ENCODE peak calls at places on chromosomes 12 and 14, in nine cellular contexts. One of them, this sample, is unnamed.

GRCh38 chr12:65501093-65501621 is 222.7 kb downstream of the MSRB3 start:
- DNase-seq in ACHN: no peak
- DNase-seq in GOT3: no peak
- DNase-seq in heart left ventricle: peak
- DNase-seq in stimulated activated CD4-positive, alpha-beta T cell treated with anti-CD3 and anti-CD28 coated beads, Interleukin-12 subunit alpha, Interleukin-12 subunit beta, amount 100 ng/mL, for 48 hours: no peak
- DNase-seq in neural progenitor cell: no peak
- DNase-seq in cerebellar cortex: no peak
- DNase-seq in T-helper 2 cell: no peak
- DNase-seq in mucosa of gallbladder: no peak
- DNase-seq in this sample: no peak

GRCh38 chr14:28196878-28197277 is 569.7 kb upstream of the FOXG1 start:
- DNase-seq in GOT3: no peak
- DNase-seq in ACHN: no peak
- DNase-seq in mucosa of gallbladder: no peak
- DNase-seq in T-helper 2 cell: no peak
- DNase-seq in cerebellar cortex: no peak
- DNase-seq in stimulated activated CD4-positive, alpha-beta T cell treated with anti-CD3 and anti-CD28 coated beads, Interleukin-12 subunit alpha, Interleukin-12 subunit beta, amount 100 ng/mL, for 48 hours: no peak
- DNase-seq in heart left ventricle: no peak
- DNase-seq in neural progenitor cell: no peak
- DNase-seq in this sample: no peak

GRCh38 chr12:89827592-89827991 is 119.0 kb upstream of the ATP2B1 start:
- DNase-seq in ACHN: no peak
- DNase-seq in T-helper 2 cell: no peak
- DNase-seq in heart left ventricle: no peak
- DNase-seq in cerebellar cortex: no peak
- DNase-seq in GOT3: no peak
- DNase-seq in stimulated activated CD4-positive, alpha-beta T cell treated with anti-CD3 and anti-CD28 coated beads, Interleukin-12 subunit alpha, Interleukin-12 subunit beta, amount 100 ng/mL, for 48 hours: no peak
- DNase-seq in neural progenitor cell: peak
- DNase-seq in mucosa of gallbladder: no peak
- DNase-seq in this sample: no peak

GRCh38 chr12:3456809-3457208 is 34.2 kb upstream of the PRMT8 start:
- DNase-seq in ACHN: no peak
- DNase-seq in stimulated activated CD4-positive, alpha-beta T cell treated with anti-CD3 and anti-CD28 coated beads, Interleukin-12 subunit alpha, Interleukin-12 subunit beta, amount 100 ng/mL, for 48 hours: no peak
- DNase-seq in T-helper 2 cell: no peak
- DNase-seq in cerebellar cortex: no peak
- DNase-seq in mucosa of gallbladder: no peak
- DNase-seq in neural progenitor cell: peak
- DNase-seq in heart left ventricle: no peak
- DNase-seq in GOT3: no peak
- DNase-seq in this sample: no peak

GRCh38 chr12:94832780-94833760 is 170.4 kb downstream of the NDUFA12 start:
- DNase-seq in ACHN: no peak
- DNase-seq in cerebellar cortex: no peak
- DNase-seq in mucosa of gallbladder: no peak
- DNase-seq in neural progenitor cell: peak
- DNase-seq in T-helper 2 cell: no peak
- DNase-seq in stimulated activated CD4-positive, alpha-beta T cell treated with anti-CD3 and anti-CD28 coated beads, Interleukin-12 subunit alpha, Interleukin-12 subunit beta, amount 100 ng/mL, for 48 hours: no peak
- DNase-seq in GOT3: no peak
- DNase-seq in heart left ventricle: no peak
- DNase-seq in this sample: no peak

GRCh38 chr14:67949771-67950170 is 130.2 kb downstream of the RAD51B start:
- DNase-seq in heart left ventricle: no peak
- DNase-seq in T-helper 2 cell: no peak
- DNase-seq in GOT3: no peak
- DNase-seq in neural progenitor cell: no peak
- DNase-seq in mucosa of gallbladder: no peak
- DNase-seq in cerebellar cortex: no peak
- DNase-seq in stimulated activated CD4-positive, alpha-beta T cell treated with anti-CD3 and anti-CD28 coated beads, Interleukin-12 subunit alpha, Interleukin-12 subunit beta, amount 100 ng/mL, for 48 hours: no peak
- DNase-seq in ACHN: no peak
- DNase-seq in this sample: no peak

GRCh38 chr14:58002618-58003017 is 136.7 kb upstream of the SLC35F4 start:
- DNase-seq in cerebellar cortex: no peak
- DNase-seq in T-helper 2 cell: no peak
- DNase-seq in ACHN: no peak
- DNase-seq in GOT3: no peak
- DNase-seq in stimulated activated CD4-positive, alpha-beta T cell treated with anti-CD3 and anti-CD28 coated beads, Interleukin-12 subunit alpha, Interleukin-12 subunit beta, amount 100 ng/mL, for 48 hours: no peak
- DNase-seq in mucosa of gallbladder: no peak
- DNase-seq in neural progenitor cell: no peak
- DNase-seq in heart left ventricle: no peak
- DNase-seq in this sample: no peak

GRCh38 chr12:102478416-102479098 is 1.8 kb downstream of the IGF1 start:
- DNase-seq in T-helper 2 cell: no peak
- DNase-seq in cerebellar cortex: no peak
- DNase-seq in mucosa of gallbladder: no peak
- DNase-seq in GOT3: no peak
- DNase-seq in stimulated activated CD4-positive, alpha-beta T cell treated with anti-CD3 and anti-CD28 coated beads, Interleukin-12 subunit alpha, Interleukin-12 subunit beta, amount 100 ng/mL, for 48 hours: peak
- DNase-seq in ACHN: no peak
- DNase-seq in heart left ventricle: no peak
- DNase-seq in neural progenitor cell: peak
- DNase-seq in this sample: no peak

GRCh38 chr14:95260537-95261440 is 58.9 kb downstream of the CLMN start:
- DNase-seq in stimulated activated CD4-positive, alpha-beta T cell treated with anti-CD3 and anti-CD28 coated beads, Interleukin-12 subunit alpha, Interleukin-12 subunit beta, amount 100 ng/mL, for 48 hours: peak
- DNase-seq in cerebellar cortex: no peak
- DNase-seq in GOT3: no peak
- DNase-seq in T-helper 2 cell: peak
- DNase-seq in neural progenitor cell: no peak
- DNase-seq in mucosa of gallbladder: no peak
- DNase-seq in ACHN: no peak
- DNase-seq in heart left ventricle: no peak
- DNase-seq in this sample: no peak

GRCh38 chr12:87469295-87469694 is 559.9 kb downstream of the C12orf50 start:
- DNase-seq in heart left ventricle: no peak
- DNase-seq in neural progenitor cell: no peak
- DNase-seq in ACHN: no peak
- DNase-seq in stimulated activated CD4-positive, alpha-beta T cell treated with anti-CD3 and anti-CD28 coated beads, Interleukin-12 subunit alpha, Interleukin-12 subunit beta, amount 100 ng/mL, for 48 hours: no peak
- DNase-seq in mucosa of gallbladder: no peak
- DNase-seq in GOT3: no peak
- DNase-seq in cerebellar cortex: no peak
- DNase-seq in T-helper 2 cell: no peak
- DNase-seq in this sample: peak

GRCh38 chr14:104187121-104187889 is 48.9 kb downstream of the KIF26A start:
- DNase-seq in neural progenitor cell: no peak
- DNase-seq in GOT3: no peak
- DNase-seq in T-helper 2 cell: no peak
- DNase-seq in ACHN: no peak
- DNase-seq in cerebellar cortex: no peak
- DNase-seq in heart left ventricle: no peak
- DNase-seq in mucosa of gallbladder: no peak
- DNase-seq in stimulated activated CD4-positive, alpha-beta T cell treated with anti-CD3 and anti-CD28 coated beads, Interleukin-12 subunit alpha, Interleukin-12 subunit beta, amount 100 ng/mL, for 48 hours: no peak
- DNase-seq in this sample: no peak

GRCh38 chr14:56119221-56119967 is 1.2 kb downstream of the PELI2 start:
- DNase-seq in mucosa of gallbladder: peak
- DNase-seq in heart left ventricle: peak
- DNase-seq in GOT3: no peak
- DNase-seq in ACHN: no peak
- DNase-seq in neural progenitor cell: peak
- DNase-seq in cerebellar cortex: peak
- DNase-seq in stimulated activated CD4-positive, alpha-beta T cell treated with anti-CD3 and anti-CD28 coated beads, Interleukin-12 subunit alpha, Interleukin-12 subunit beta, amount 100 ng/mL, for 48 hours: no peak
- DNase-seq in T-helper 2 cell: no peak
- DNase-seq in this sample: no peak

GRCh38 chr12:131075611-131076010 is 121.9 kb downstream of the ADGRD1 start:
- DNase-seq in cerebellar cortex: no peak
- DNase-seq in mucosa of gallbladder: no peak
- DNase-seq in stimulated activated CD4-positive, alpha-beta T cell treated with anti-CD3 and anti-CD28 coated beads, Interleukin-12 subunit alpha, Interleukin-12 subunit beta, amount 100 ng/mL, for 48 hours: no peak
- DNase-seq in T-helper 2 cell: no peak
- DNase-seq in heart left ventricle: no peak
- DNase-seq in neural progenitor cell: no peak
- DNase-seq in ACHN: no peak
- DNase-seq in GOT3: no peak
- DNase-seq in this sample: no peak

GRCh38 chr14:25090716-25091454 is 40.9 kb upstream of the STXBP6 start:
- DNase-seq in cerebellar cortex: no peak
- DNase-seq in neural progenitor cell: no peak
- DNase-seq in stimulated activated CD4-positive, alpha-beta T cell treated with anti-CD3 and anti-CD28 coated beads, Interleukin-12 subunit alpha, Interleukin-12 subunit beta, amount 100 ng/mL, for 48 hours: no peak
- DNase-seq in mucosa of gallbladder: peak
- DNase-seq in heart left ventricle: no peak
- DNase-seq in ACHN: peak
- DNase-seq in GOT3: no peak
- DNase-seq in T-helper 2 cell: no peak
- DNase-seq in this sample: no peak

GRCh38 chr14:39547845-39548244 is 115.6 kb upstream of the FBXO33 start:
- DNase-seq in T-helper 2 cell: no peak
- DNase-seq in neural progenitor cell: no peak
- DNase-seq in GOT3: no peak
- DNase-seq in mucosa of gallbladder: no peak
- DNase-seq in cerebellar cortex: no peak
- DNase-seq in heart left ventricle: no peak
- DNase-seq in ACHN: no peak
- DNase-seq in stimulated activated CD4-positive, alpha-beta T cell treated with anti-CD3 and anti-CD28 coated beads, Interleukin-12 subunit alpha, Interleukin-12 subunit beta, amount 100 ng/mL, for 48 hours: no peak
- DNase-seq in this sample: no peak

GRCh38 chr12:46458500-46459106 is 86.0 kb upstream of the SLC38A2 start:
- DNase-seq in heart left ventricle: no peak
- DNase-seq in GOT3: no peak
- DNase-seq in neural progenitor cell: no peak
- DNase-seq in cerebellar cortex: no peak
- DNase-seq in ACHN: no peak
- DNase-seq in mucosa of gallbladder: no peak
- DNase-seq in stimulated activated CD4-positive, alpha-beta T cell treated with anti-CD3 and anti-CD28 coated beads, Interleukin-12 subunit alpha, Interleukin-12 subunit beta, amount 100 ng/mL, for 48 hours: no peak
- DNase-seq in T-helper 2 cell: no peak
- DNase-seq in this sample: no peak

GRCh38 chr12:97456792-97457191 is 5.8 kb upstream of the RMST start:
- DNase-seq in cerebellar cortex: no peak
- DNase-seq in ACHN: no peak
- DNase-seq in stimulated activated CD4-positive, alpha-beta T cell treated with anti-CD3 and anti-CD28 coated beads, Interleukin-12 subunit alpha, Interleukin-12 subunit beta, amount 100 ng/mL, for 48 hours: no peak
- DNase-seq in GOT3: no peak
- DNase-seq in heart left ventricle: no peak
- DNase-seq in T-helper 2 cell: no peak
- DNase-seq in neural progenitor cell: peak
- DNase-seq in mucosa of gallbladder: no peak
- DNase-seq in this sample: no peak

GRCh38 chr14:65255029-65255545 is 152.8 kb upstream of the MAX start:
- DNase-seq in heart left ventricle: no peak
- DNase-seq in cerebellar cortex: no peak
- DNase-seq in GOT3: no peak
- DNase-seq in neural progenitor cell: no peak
- DNase-seq in stimulated activated CD4-positive, alpha-beta T cell treated with anti-CD3 and anti-CD28 coated beads, Interleukin-12 subunit alpha, Interleukin-12 subunit beta, amount 100 ng/mL, for 48 hours: no peak
- DNase-seq in T-helper 2 cell: no peak
- DNase-seq in ACHN: peak
- DNase-seq in mucosa of gallbladder: no peak
- DNase-seq in this sample: peak

GRCh38 chr14:95500772-95501401 is 15.6 kb downstream of the SYNE3 start:
- DNase-seq in GOT3: no peak
- DNase-seq in T-helper 2 cell: no peak
- DNase-seq in heart left ventricle: no peak
- DNase-seq in ACHN: peak
- DNase-seq in neural progenitor cell: no peak
- DNase-seq in cerebellar cortex: no peak
- DNase-seq in mucosa of gallbladder: no peak
- DNase-seq in stimulated activated CD4-positive, alpha-beta T cell treated with anti-CD3 and anti-CD28 coated beads, Interleukin-12 subunit alpha, Interleukin-12 subunit beta, amount 100 ng/mL, for 48 hours: no peak
- DNase-seq in this sample: peak

GRCh38 chr14:90820958-90821357 is 4.7 kb upstream of the TTC7B start:
- DNase-seq in GOT3: no peak
- DNase-seq in T-helper 2 cell: peak
- DNase-seq in heart left ventricle: peak
- DNase-seq in ACHN: peak
- DNase-seq in mucosa of gallbladder: no peak
- DNase-seq in stimulated activated CD4-positive, alpha-beta T cell treated with anti-CD3 and anti-CD28 coated beads, Interleukin-12 subunit alpha, Interleukin-12 subunit beta, amount 100 ng/mL, for 48 hours: peak
- DNase-seq in cerebellar cortex: no peak
- DNase-seq in neural progenitor cell: no peak
- DNase-seq in this sample: no peak

GRCh38 chr12:69254046-69254445 is 14.7 kb downstream of the CPSF6 start:
- DNase-seq in GOT3: no peak
- DNase-seq in neural progenitor cell: peak
- DNase-seq in stimulated activated CD4-positive, alpha-beta T cell treated with anti-CD3 and anti-CD28 coated beads, Interleukin-12 subunit alpha, Interleukin-12 subunit beta, amount 100 ng/mL, for 48 hours: peak
- DNase-seq in cerebellar cortex: peak
- DNase-seq in ACHN: peak
- DNase-seq in mucosa of gallbladder: no peak
- DNase-seq in heart left ventricle: no peak
- DNase-seq in T-helper 2 cell: no peak
- DNase-seq in this sample: no peak

This sample was measured in amniotic stem cell.